ENCODE peak calls at places on chromosomes 3 and 15, in five cellular contexts. B is HepG2, P is K562, A is H1, C is GM12878. E is an unnamed sample.

GRCh38 chr3:115937054-115937453 is 313.7 kb downstream of the GAP43 start:
- DNase-seq in B (no peak), P (no peak), A (no peak), C (no peak), E (no peak)

GRCh38 chr3:171774516-171774915 is 35.8 kb downstream of the PLD1 start:
- DNase-seq in B (no peak), P (no peak), A (no peak), C (no peak), E (no peak)

GRCh38 chr3:77887611-77888010 is 847.7 kb downstream of the ROBO2 start:
- DNase-seq in B (no peak), P (no peak), A (no peak), C (no peak), E (no peak)

GRCh38 chr3:122577409-122578028 is at the start of gene PARP15:
- DNase-seq in B (no peak), P (peak; percentile 7), A (peak; percentile 67), C (no peak), E (peak; percentile 55)

GRCh38 chr3:122295286-122295685 is 29.8 kb upstream of the CSTA start:
- DNase-seq in B (no peak), P (no peak), A (no peak), C (no peak), E (no peak)

GRCh38 chr15:25982736-25983135 is 119.6 kb upstream of the ATP10A start:
- DNase-seq in B (no peak), P (no peak), A (no peak), C (no peak), E (no peak)

GRCh38 chr15:35181538-35181937 is 96.4 kb upstream of the NANOGP8 start:
- DNase-seq in B (no peak), P (no peak), A (no peak), C (peak; percentile 21), E (no peak)

GRCh38 chr3:11989383-11990050 is 14.7 kb upstream of the SYN2 start:
- DNase-seq in B (no peak), P (peak; percentile 52), A (no peak), C (no peak), E (no peak)

GRCh38 chr3:136838641-136839555 is 20.0 kb downstream of the SLC35G2 start:
- DNase-seq in B (no peak), P (peak; percentile 26), A (no peak), C (no peak), E (no peak)

GRCh38 chr3:127492426-127492825 is 98.1 kb downstream of the TPRA1 start:
- DNase-seq in B (no peak), P (no peak), A (no peak), C (no peak), E (no peak)

GRCh38 chr3:35944915-35945710 is 305.8 kb downstream of the ARPP21 start:
- DNase-seq in B (no peak), P (no peak), A (no peak), C (no peak), E (no peak)

GRCh38 chr15:96560246-96560895 is 229.9 kb downstream of the NR2F2 start:
- DNase-seq in B (no peak), P (no peak), A (no peak), C (no peak), E (no peak)

GRCh38 chr15:90988249-90988648 is 6.1 kb downstream of the PRC1 start:
- DNase-seq in B (no peak), P (no peak), A (no peak), C (no peak), E (no peak)

GRCh38 chr3:182139627-182140357 is 428.1 kb downstream of the SOX2 start:
- DNase-seq in B (no peak), P (no peak), A (peak; percentile 51), C (no peak), E (peak; percentile 21)

GRCh38 chr3:63652066-63652725 is at the start of gene SNTN:
- DNase-seq in B (no peak), P (no peak), A (no peak), C (no peak), E (no peak)

GRCh38 chr3:39870706-39871105 is 61.3 kb downstream of the MYRIP start:
- DNase-seq in B (no peak), P (no peak), A (no peak), C (no peak), E (no peak)

GRCh38 chr15:56052389-56053045 is 59.1 kb upstream of the NEDD4 start:
- DNase-seq in B (peak; percentile 13), P (peak; percentile 19), A (no peak), C (no peak), E (no peak)

GRCh38 chr3:47664519-47664918 is 85.9 kb upstream of the CSPG5 start:
- DNase-seq in B (peak; percentile 14), P (no peak), A (no peak), C (no peak), E (no peak)

GRCh38 chr3:66586853-66587252 is 86.0 kb upstream of the LRIG1 start:
- DNase-seq in B (no peak), P (no peak), A (no peak), C (no peak), E (no peak)

GRCh38 chr15:70956196-70956595 is 63.6 kb downstream of the LRRC49 start:
- DNase-seq in B (no peak), P (no peak), A (no peak), C (no peak), E (no peak)

GRCh38 chr3:13143381-13144004 is 70.3 kb upstream of the IQSEC1 start:
- DNase-seq in B (no peak), P (peak; percentile 42), A (no peak), C (no peak), E (no peak)

GRCh38 chr3:175002732-175003143 is 143.6 kb downstream of the NAALADL2 start:
- DNase-seq in B (no peak), P (no peak), A (no peak), C (no peak), E (no peak)

GRCh38 chr3:133441867-133442270 is 42.0 kb downstream of the BFSP2 start:
- DNase-seq in B (no peak), P (no peak), A (no peak), C (no peak), E (no peak)

GRCh38 chr15:25905140-25905539 is 42.0 kb upstream of the ATP10A start:
- DNase-seq in B (no peak), P (no peak), A (no peak), C (no peak), E (no peak)

GRCh38 chr3:48460517-48460902 is 14.0 kb downstream of the ATRIP start:
- DNase-seq in B (no peak), P (no peak), A (no peak), C (no peak), E (no peak)

DNA sequence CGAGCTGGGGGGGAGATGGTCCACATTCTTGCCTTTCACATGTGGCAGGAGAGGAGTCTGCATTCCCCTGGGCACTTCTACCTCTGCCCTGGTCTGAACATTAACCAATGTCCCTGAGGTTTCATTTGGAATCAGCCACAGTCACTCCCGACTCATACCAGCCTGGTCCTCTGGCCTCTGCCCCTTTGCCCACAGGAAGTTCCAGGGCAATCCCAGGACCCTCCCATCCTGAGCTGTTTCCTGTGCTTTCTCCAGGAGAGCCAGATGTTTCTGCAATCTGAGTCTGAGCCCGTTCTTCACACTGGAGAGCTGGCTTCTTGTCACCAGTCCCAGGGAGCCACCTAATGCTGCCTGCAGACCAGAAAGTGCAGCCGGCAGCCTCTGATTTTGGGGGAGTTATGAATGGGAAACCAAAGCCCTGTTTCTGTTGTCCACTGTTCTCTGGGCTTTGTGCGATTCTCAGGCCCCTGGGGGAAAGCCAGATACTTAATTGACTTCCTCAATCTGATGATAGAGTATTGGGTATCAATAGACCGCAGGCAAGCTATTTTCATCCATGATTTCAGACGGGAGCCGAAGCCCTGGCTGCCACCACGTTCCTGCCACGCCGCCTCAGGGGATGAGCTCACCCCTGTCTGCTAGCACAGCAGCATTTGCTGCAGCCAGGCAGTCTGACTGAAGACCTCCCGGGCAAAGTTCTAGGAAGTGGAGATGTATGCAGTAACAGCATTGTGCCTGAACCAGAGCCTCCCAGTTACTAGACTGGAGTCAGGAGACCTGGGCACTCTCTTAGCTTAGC is 69.6 kb downstream of the ISG20 start:
- DNase-seq in B (no peak), P (no peak), A (no peak), C (no peak), E (no peak)
- TF ChIP-seq MAX in B (no peak), P (no peak), A (no peak), C (no peak), E (no peak)

DNA sequence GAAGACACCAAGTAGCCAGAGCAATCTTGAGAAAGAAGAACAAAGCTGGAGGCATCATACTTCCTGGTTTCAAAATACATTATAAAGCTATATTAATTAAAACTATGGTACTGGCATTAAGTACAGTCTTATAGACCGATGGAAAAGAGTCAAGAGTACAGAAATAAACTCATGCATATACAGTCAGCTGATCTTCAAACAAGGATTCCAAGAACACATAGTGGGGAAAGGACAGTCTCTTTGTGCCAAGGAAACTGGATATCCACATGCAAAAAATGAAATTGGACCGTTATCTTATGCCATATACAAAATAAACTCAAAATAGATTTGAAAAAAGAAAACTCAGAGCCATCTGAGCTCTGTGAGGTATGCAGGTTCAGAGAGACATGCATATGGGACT is 57.4 kb downstream of the SERP1 start:
- DNase-seq in B (no peak), P (no peak), A (no peak), C (no peak), E (no peak)
- TF ChIP-seq CTCF in B (no peak), P (no peak), A (no peak), C (no peak), E (no peak)

GRCh38 chr3:96331341-96331740 is 483.1 kb upstream of the EPHA6 start:
- DNase-seq in B (no peak), P (no peak), A (no peak), C (no peak), E (no peak)

GRCh38 chr3:96330795-96331194 is 483.6 kb upstream of the EPHA6 start:
- DNase-seq in B (no peak), P (no peak), A (no peak), C (no peak), E (no peak)

GRCh38 chr3:96334779-96335178 is 479.6 kb upstream of the EPHA6 start:
- DNase-seq in B (no peak), P (no peak), A (no peak), C (no peak), E (no peak)
- TF ChIP-seq ATF2 in B (no peak), P (no peak), A (no peak), C (no peak), E (no peak)

GRCh38 chr3:105223815-105224214 is 142.9 kb upstream of the ALCAM start:
- DNase-seq in B (no peak), P (no peak), A (no peak), C (no peak), E (no peak)

GRCh38 chr3:105222568-105223093 is 144.1 kb upstream of the ALCAM start:
- DNase-seq in B (peak; percentile 17), P (no peak), A (no peak), C (no peak), E (peak; percentile 14)
- TF ChIP-seq MAX in B (peak; percentile 14), P (no peak), A (no peak), C (no peak), E (no peak)

GRCh38 chr15:98126326-98127090 is 166.0 kb downstream of the ARRDC4 start:
- DNase-seq in B (no peak), P (no peak), A (no peak), C (no peak), E (no peak)

GRCh38 chr15:98127612-98128011 is 167.1 kb downstream of the ARRDC4 start:
- DNase-seq in B (no peak), P (no peak), A (no peak), C (no peak), E (no peak)

GRCh38 chr15:98134875-98135274 is 174.4 kb downstream of the ARRDC4 start:
- DNase-seq in B (no peak), P (no peak), A (no peak), C (no peak), E (no peak)

GRCh38 chr15:98131924-98132323 is 171.4 kb downstream of the ARRDC4 start:
- DNase-seq in B (no peak), P (no peak), A (no peak), C (no peak), E (no peak)
- TF ChIP-seq CTCF in B (no peak), P (no peak), A (no peak), C (no peak), E (no peak)

E was measured in WTC11.